ENCODE peak calls at places on chromosomes 4 and X, in six cellular contexts. G, T, P, Q, E and R are unnamed samples.

GRCh38 chr4:94827481-94828110 is 69.8 kb downstream of the BMPR1B start:
- DNase-seq in P (peak), Q (no peak), E (no peak), G (no peak), T (peak), R (no peak)

GRCh38 chr4:48093949-48094550 is 40.0 kb downstream of the TXK start:
- DNase-seq in G (no peak), Q (no peak), T (peak), P (no peak), E (peak), R (no peak)

GRCh38 chr4:123305746-123306145 is 90.8 kb upstream of the SPRY1 start:
- DNase-seq in T (no peak), E (no peak), P (no peak), Q (no peak), G (no peak), R (no peak)

GRCh38 chr4:159358226-159358625 is 255.3 kb downstream of the RAPGEF2 start:
- DNase-seq in G (no peak), Q (no peak), P (no peak), E (no peak), T (peak), R (no peak)

GRCh38 chr4:8330821-8331566 is 61.4 kb downstream of the HTRA3 start:
- DNase-seq in P (no peak), T (no peak), E (peak), G (no peak), Q (peak), R (no peak)

GRCh38 chr4:67292649-67293048 is 252.7 kb downstream of the CENPC start:
- DNase-seq in T (no peak), G (no peak), P (no peak), E (no peak), Q (no peak), R (no peak)

GRCh38 chr4:188783160-188783559 is 643.9 kb downstream of the TRIML1 start:
- DNase-seq in G (no peak), E (no peak), P (no peak), T (no peak), Q (no peak), R (no peak)

GRCh38 chr4:7904942-7905341 is 34.7 kb downstream of the AFAP1 start:
- DNase-seq in G (no peak), T (no peak), E (no peak), P (no peak), Q (no peak), R (no peak)

GRCh38 chrX:23304881-23305280 is 29.8 kb upstream of the PTCHD1 start:
- DNase-seq in T (no peak), Q (no peak), E (no peak), P (no peak), G (no peak), R (no peak)

GRCh38 chr4:94621491-94622080 is 136.2 kb upstream of the BMPR1B start:
- DNase-seq in E (no peak), T (peak), Q (no peak), G (no peak), P (peak), R (no peak)

GRCh38 chrX:153794897-153795816 is 689 bp downstream of the SSR4 start:
- DNase-seq in T (peak), E (peak), P (no peak), Q (peak), G (no peak), R (no peak)

GRCh38 chrX:153792368-153792767 is 1.8 kb downstream of the IDH3G start:
- DNase-seq in Q (no peak), T (no peak), G (no peak), P (no peak), E (no peak), R (no peak)

GRCh38 chrX:153791104-153791852 is 2.9 kb downstream of the IDH3G start:
- DNase-seq in P (no peak), E (no peak), G (no peak), T (no peak), Q (no peak), R (no peak)

GRCh38 chrX:153793291-153793690 is 884 bp downstream of the IDH3G start:
- DNase-seq in P (no peak), G (no peak), E (no peak), T (no peak), Q (no peak), R (no peak)

DNA sequence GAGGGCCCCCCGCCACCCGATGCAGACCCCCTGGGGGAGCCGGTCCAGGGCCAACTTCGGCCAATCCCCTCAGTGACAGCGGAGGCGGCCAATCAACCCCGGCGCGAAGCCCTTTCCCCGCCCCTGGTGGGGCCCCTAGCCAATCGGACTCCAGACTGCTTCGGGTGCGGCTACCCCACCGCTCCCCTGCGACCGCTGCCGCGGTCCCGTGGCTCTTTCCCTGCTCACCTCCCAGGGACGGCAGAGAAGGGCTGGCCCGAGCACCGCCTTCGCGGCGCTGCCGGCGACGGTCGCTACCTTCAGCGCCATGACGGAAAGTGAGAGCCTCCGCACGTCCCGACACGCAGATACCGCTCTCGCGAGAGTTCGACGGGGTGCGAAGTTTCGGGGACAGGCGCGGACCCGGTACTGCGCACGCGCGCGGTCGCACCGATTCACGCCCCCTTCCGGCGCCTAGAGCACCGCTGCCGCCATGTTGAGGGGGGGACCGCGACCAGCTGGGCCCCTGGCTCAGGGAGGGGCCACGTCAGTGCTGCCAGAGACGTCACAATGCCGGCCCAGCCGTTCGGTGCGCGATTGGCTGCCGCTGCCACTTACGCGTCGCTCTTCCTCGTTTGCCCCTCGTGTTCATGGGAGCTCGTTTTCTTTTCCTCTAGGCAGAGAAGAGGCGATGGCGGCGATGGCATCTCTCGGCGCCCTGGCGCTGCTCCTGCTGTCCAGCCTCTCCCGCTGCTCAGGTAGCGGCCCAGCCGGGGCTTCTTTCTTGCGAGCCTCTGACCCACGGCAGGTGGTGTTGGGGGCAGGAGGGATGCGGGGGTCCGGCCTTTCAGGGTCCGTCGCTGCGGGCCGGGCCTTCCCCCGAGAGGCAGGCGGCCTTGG is at the start of the genes IDH3G and SSR4:
- DNase-seq in Q (peak), G (peak), P (peak), T (peak), E (peak), R (peak)
- TF ChIP-seq POLR2A in Q (peak), G (peak), P (no peak), T (peak), E (peak), R (no peak)

GRCh38 chrX:87808576-87809243 is 291.1 kb downstream of the KLHL4 start:
- DNase-seq in G (no peak), Q (no peak), E (no peak), T (no peak), P (no peak), R (no peak)

GRCh38 chrX:87805829-87806490 is 288.4 kb downstream of the KLHL4 start:
- DNase-seq in T (peak), Q (no peak), G (no peak), P (no peak), E (no peak), R (no peak)
- H3K27ac ChIP-seq in T (no peak), Q (no peak), G (no peak), P (no peak), E (no peak), R (no peak)

GRCh38 chr4:108620101-108620932 is at the start of gene RPL34:
- DNase-seq in T (peak), E (peak), G (peak), P (peak), Q (peak), R (peak)
- TF ChIP-seq POLR2AphosphoS5 in T (peak), E (peak), G (peak), P (peak), Q (peak), R (peak)

GRCh38 chr4:173281420-173282333 is 52.5 kb downstream of the HMGB2 start:
- DNase-seq in T (no peak), Q (no peak), E (no peak), P (no peak), G (no peak), R (no peak)
- TF ChIP-seq POLR2A in T (no peak), Q (no peak), E (no peak), P (no peak), G (no peak), R (no peak)

GRCh38 chrX:136212557-136213111 is 38.6 kb downstream of the MAP7D3 start:
- DNase-seq in Q (no peak), P (no peak), G (no peak), E (no peak), T (no peak), R (no peak)
- H3K27ac ChIP-seq in Q (no peak), P (no peak), G (no peak), E (peak), T (no peak), R (peak)

GRCh38 chr4:112900416-112900815 is 149.0 kb upstream of the ANK2 start:
- DNase-seq in T (no peak), Q (no peak), E (no peak), G (no peak), P (no peak), R (no peak)

GRCh38 chr4:112895785-112896184 is 153.7 kb upstream of the ANK2 start:
- DNase-seq in T (no peak), G (peak), E (no peak), P (no peak), Q (no peak), R (no peak)

GRCh38 chr4:112896326-112896892 is 153.0 kb upstream of the ANK2 start:
- DNase-seq in Q (no peak), P (no peak), T (no peak), E (no peak), G (no peak), R (no peak)

GRCh38 chr4:112897548-112897947 is 151.9 kb upstream of the ANK2 start:
- DNase-seq in T (peak), E (no peak), P (no peak), Q (no peak), G (no peak), R (no peak)

GRCh38 chr4:112898357-112899141 is 150.9 kb upstream of the ANK2 start:
- DNase-seq in T (no peak), P (no peak), G (no peak), Q (no peak), E (no peak), R (no peak)
- TF ChIP-seq POLR2AphosphoS5 in T (no peak), P (no peak), G (no peak), Q (no peak), E (no peak), R (no peak)